ENCODE peak calls at places on chromosome 17, in nine cellular contexts. N is Peyer's patch; R is stromal cell of bone marrow; K is A549; H is stimulated activated naive CD8-positive, alpha-beta T cell treated with anti-CD3 and anti-CD28 coated beads, Interleukin-15, Interleukin-2, amounts not matched to agents 100 U/mL and 50 U/mL, for 24 hours; S is Ammon's horn; V is stimulated activated naive CD4-positive, alpha-beta T cell treated with Interleukin-2 at 50 U/mL for 16 hours; Q is T47D; J is substantia nigra. F is an unnamed sample.

GRCh38 chr17:51035436-51035835 is 85.2 kb downstream of the SPAG9 start:
- DNase-seq in N (no peak), R (peak; percentile 67), K (no peak), H (no peak), S (peak; percentile 89), V (no peak), Q (peak; percentile 56), J (no peak), F (no peak)

GRCh38 chr17:81854974-81855774 is 5.2 kb downstream of the P4HB start:
- DNase-seq in N (no peak), R (no peak), K (no peak), H (no peak), S (no peak), V (no peak), Q (peak; percentile 63), J (no peak), F (no peak)

GRCh38 chr17:63841350-63842172 is 924 bp downstream of the SMARCD2 start:
- DNase-seq in N (peak; percentile 81), R (no peak), K (no peak), H (peak; percentile 26), S (peak; percentile 62), V (no peak), Q (peak; percentile 47), J (peak; percentile 50), F (no peak)

GRCh38 chr17:17999364-18000007 is 26.8 kb downstream of the DRC3 start:
- DNase-seq in N (no peak), R (no peak), K (no peak), H (no peak), S (no peak), V (no peak), Q (no peak), J (no peak), F (no peak)

GRCh38 chr17:58166682-58167081 is at the start of gene OR4D2:
- DNase-seq in N (no peak), R (no peak), K (no peak), H (no peak), S (no peak), V (no peak), Q (no peak), J (no peak), F (no peak)

GRCh38 chr17:38428643-38429371 is 543 bp downstream of the ARHGAP23 start:
- DNase-seq in N (no peak), R (no peak), K (peak; percentile 67), H (peak; percentile 42), S (peak; percentile 90), V (no peak), Q (no peak), J (peak; percentile 81), F (no peak)

GRCh38 chr17:74923538-74924249 is 379 bp upstream of the OTOP2 start:
- DNase-seq in N (peak; percentile 86), R (no peak), K (peak; percentile 92), H (peak; percentile 88), S (peak; percentile 55), V (peak; percentile 58), Q (peak; percentile 74), J (peak; percentile 44), F (peak; percentile 76)

GRCh38 chr17:63946440-63947363 is 14.6 kb upstream of the CD79B start:
- DNase-seq in N (peak; percentile 81), R (no peak), K (peak; percentile 84), H (peak; percentile 77), S (peak; percentile 56), V (peak; percentile 46), Q (peak; percentile 41), J (no peak), F (peak; percentile 57)